ENCODE peak calls at places on chromosomes 11 and 22, in four cellular contexts. M is cardiac fibroblast, H is activated gamma-delta T cell, W is SJSA1. A is an unnamed sample.

GRCh38 chr11:19080579-19080993 is 20.1 kb upstream of the MRGPRX2 start:
- DNase-seq in M (peak), H (no peak), W (no peak), A (peak)

GRCh38 chr11:1402776-1403620 is 13.3 kb downstream of the BRSK2 start:
- DNase-seq in M (no peak), H (no peak), W (no peak), A (no peak)

GRCh38 chr11:118243993-118244762 is 8.0 kb downstream of the MPZL3 start:
- DNase-seq in M (no peak), H (no peak), W (no peak), A (no peak)

GRCh38 chr22:27692243-27692642 is 109.3 kb downstream of the MN1 start:
- DNase-seq in M (no peak), H (no peak), W (no peak), A (no peak)

GRCh38 chr11:59197990-59198389 is 14.7 kb downstream of the MPEG1 start:
- DNase-seq in M (peak), H (no peak), W (peak), A (peak)

GRCh38 chr22:26979294-26979693 is 321.9 kb downstream of the MIAT start:
- DNase-seq in M (no peak), H (no peak), W (no peak), A (no peak)

GRCh38 chr11:107018902-107019493 is 722 bp upstream of the GUCY1A2 start:
- DNase-seq in M (peak), H (no peak), W (peak), A (peak)

GRCh38 chr11:2912498-2912897 is 16.7 kb downstream of the PHLDA2 start:
- DNase-seq in M (peak), H (no peak), W (peak), A (peak)

GRCh38 chr11:45161252-45162063 is 15.0 kb downstream of the PRDM11 start:
- DNase-seq in M (no peak), H (no peak), W (no peak), A (no peak)

GRCh38 chr11:45512749-45513148 is 152.7 kb downstream of the CHST1 start:
- DNase-seq in M (no peak), H (no peak), W (no peak), A (no peak)

GRCh38 chr11:118437046-118437735 is 899 bp downstream of the KMT2A start:
- DNase-seq in M (no peak), H (peak), W (no peak), A (no peak)

GRCh38 chr11:13668957-13669521 is 571 bp downstream of the FAR1 start:
- DNase-seq in M (peak), H (no peak), W (peak), A (peak)

GRCh38 chr11:128522943-128523518 is 64.3 kb downstream of the ETS1 start:
- DNase-seq in M (no peak), H (no peak), W (no peak), A (no peak)

GRCh38 chr22:32480238-32480637 is 5.6 kb downstream of the FBXO7 start:
- DNase-seq in M (no peak), H (no peak), W (no peak), A (no peak)

GRCh38 chr11:64021742-64022067 is 14.0 kb upstream of the FLRT1 start:
- DNase-seq in M (no peak), H (no peak), W (no peak), A (no peak)

GRCh38 chr11:283405-284080 is 5.3 kb downstream of the NLRP6 start:
- DNase-seq in M (no peak), H (no peak), W (no peak), A (no peak)

GRCh38 chr22:41260871-41261270 is 20.1 kb upstream of the CHADL start:
- DNase-seq in M (no peak), H (no peak), W (no peak), A (no peak)

GRCh38 chr22:50114221-50114981 is 24.6 kb downstream of the MOV10L1 start:
- DNase-seq in M (peak), H (no peak), W (peak), A (peak)

GRCh38 chr22:45291931-45292290 is 7.2 kb downstream of the UPK3A start:
- DNase-seq in M (no peak), H (no peak), W (no peak), A (no peak)

GRCh38 chr22:39658367-39658766 is 87.8 kb downstream of the CACNA1I start:
- DNase-seq in M (no peak), H (no peak), W (no peak), A (no peak)

GRCh38 chr11:23124996-23125395 is 264.7 kb upstream of the CCDC179 start:
- DNase-seq in M (peak), H (no peak), W (no peak), A (peak)

GRCh38 chr11:90947930-90948329 is 725.1 kb upstream of the CHORDC1 start:
- DNase-seq in M (no peak), H (no peak), W (no peak), A (no peak)

GRCh38 chr11:20360650-20361049 is 2.9 kb upstream of the HTATIP2 start:
- DNase-seq in M (peak), H (no peak), W (peak), A (peak)

GRCh38 chr11:85783758-85784157 is 27.2 kb downstream of the SYTL2 start:
- DNase-seq in M (peak), H (no peak), W (no peak), A (peak)